ENCODE peak calls at places on chromosomes 11 and 22, in nine cellular contexts. N is tibial artery; Y is heart right ventricle; S is Caco-2; R is BJ; E is A673; K is CD8-positive, alpha-beta T cell; C is ovary; T is cardiac muscle cell. J is an unnamed sample. For H3K36me3, the result is how much of the 10 kb centered on the place peaks cover.

GRCh38 chr11:67558084-67558772 is 25.4 kb upstream of the GSTP1 start:
- DNase-seq in S (no peak), T (peak), Y (peak), E (no peak), R (no peak), C (no peak), K (no peak), N (no peak), J (no peak)

GRCh38 chr22:17064498-17065100 is 20.2 kb upstream of the IL17RA start:
- DNase-seq in C (no peak), T (no peak), R (no peak), E (no peak), Y (no peak), S (no peak), N (no peak), K (no peak), J (no peak)

GRCh38 chr22:48332438-48333322 is 1495.0 kb downstream of the BRD1 start:
- DNase-seq in Y (no peak), T (no peak), E (no peak), K (no peak), S (no peak), C (no peak), R (no peak), N (no peak), J (no peak)

GRCh38 chr11:12625438-12626071 is 48.7 kb upstream of the TEAD1 start:
- DNase-seq in K (no peak), S (no peak), T (peak), E (peak), R (peak), C (no peak), Y (no peak), N (no peak), J (no peak)

GRCh38 chr22:37229012-37229804 is 14.9 kb downstream of the RAC2 start:
- DNase-seq in Y (no peak), S (no peak), C (no peak), N (peak), K (peak), R (peak), T (peak), E (no peak), J (peak)

GRCh38 chr11:72233056-72233772 is 8.6 kb downstream of the INPPL1 start:
- DNase-seq in E (no peak), R (no peak), Y (no peak), N (peak), S (no peak), K (no peak), T (no peak), C (no peak), J (no peak)

GRCh38 chr22:50208939-50209892 is 8.4 kb downstream of the SELENOO start:
- DNase-seq in K (peak), E (no peak), N (no peak), C (peak), S (no peak), Y (no peak), R (no peak), T (no peak), J (no peak)

GRCh38 chr11:75527938-75528845 is 2.5 kb upstream of the GDPD5 start:
- DNase-seq in T (no peak), Y (no peak), K (no peak), C (no peak), R (no peak), E (no peak), S (peak), N (no peak), J (no peak)

GRCh38 chr11:68314886-68315580 is 2.6 kb downstream of the LRP5 start:
- DNase-seq in R (no peak), T (peak), S (peak), C (peak), N (no peak), E (no peak), Y (no peak), K (no peak), J (peak)

GRCh38 chr11:11662578-11662977 is 40.8 kb upstream of the GALNT18 start:
- DNase-seq in C (no peak), R (no peak), Y (no peak), K (no peak), N (no peak), E (no peak), T (no peak), S (no peak), J (no peak)

GRCh38 chr11:113091578-113091844 is 130.3 kb downstream of the NCAM1 start:
- DNase-seq in N (no peak), C (no peak), T (no peak), R (no peak), Y (no peak), E (no peak), K (no peak), S (no peak), J (no peak)

GRCh38 chr11:3989891-3990290 is 104.7 kb upstream of the RRM1 start:
- DNase-seq in T (no peak), Y (no peak), C (no peak), R (no peak), E (no peak), K (peak), S (no peak), N (no peak), J (no peak)

GRCh38 chr11:13942908-13943505 is 19.5 kb upstream of the SPON1 start:
- DNase-seq in T (peak), N (no peak), C (no peak), S (no peak), R (no peak), K (no peak), Y (no peak), E (no peak), J (no peak)

GRCh38 chr11:114322934-114323333 is 26.7 kb downstream of the NNMT start:
- DNase-seq in Y (no peak), T (no peak), C (no peak), E (no peak), S (no peak), N (no peak), R (no peak), K (no peak), J (no peak)

GRCh38 chr11:128492903-128493569 is 94.3 kb downstream of the ETS1 start:
- DNase-seq in Y (no peak), N (no peak), R (no peak), K (peak), T (no peak), E (no peak), S (no peak), C (no peak), J (no peak)

GRCh38 chr22:26576026-26576680 is 13.8 kb downstream of the TPST2 start:
- DNase-seq in K (no peak), E (no peak), T (no peak), N (no peak), C (no peak), Y (no peak), S (no peak), R (no peak), J (no peak)

GRCh38 chr22:46568102-46568809 is 30.8 kb upstream of the CELSR1 start:
- DNase-seq in S (peak), T (no peak), C (no peak), K (no peak), Y (no peak), E (no peak), R (no peak), N (no peak), J (no peak)

GRCh38 chr11:118679483-118679882 is at the start of gene TREH:
- DNase-seq in C (no peak), K (no peak), E (no peak), T (no peak), N (peak), Y (no peak), R (no peak), S (peak), J (no peak)

GRCh38 chr11:128715691-128716153 is 21.9 kb downstream of the FLI1 start:
- DNase-seq in E (no peak), Y (no peak), C (no peak), R (no peak), K (no peak), S (no peak), T (peak), N (no peak), J (no peak)

GRCh38 chr22:36360871-36361383 is 26.8 kb downstream of the MYH9 start:
- DNase-seq in N (no peak), Y (no peak), S (peak), E (no peak), C (no peak), K (no peak), T (peak), R (no peak), J (no peak)

GRCh38 chr11:67648796-67649613 is 1.5 kb downstream of the ACY3 start:
- DNase-seq in Y (no peak), C (peak), E (no peak), R (no peak), T (no peak), N (no peak), S (no peak), K (no peak), J (no peak)

GRCh38 chr11:71396548-71397123 is 51.6 kb downstream of the DHCR7 start:
- DNase-seq in S (no peak), R (no peak), N (no peak), T (no peak), Y (no peak), C (no peak), K (no peak), E (peak), J (no peak)

GRCh38 chr11:128172046-128172878 is 415.1 kb downstream of the ETS1 start:
- DNase-seq in C (peak), R (peak), Y (peak), T (peak), K (peak), S (peak), E (peak), N (peak), J (peak)

GRCh38 chr11:72012897-72013721 is 14.4 kb downstream of the IL18BP start:
- DNase-seq in Y (peak), K (no peak), N (peak), S (peak), R (peak), E (no peak), T (peak), C (peak), J (peak)

GRCh38 chr11:77819921-77820564 is 479 bp downstream of the RSF1 start:
- DNase-seq in K (peak), S (peak), E (peak), R (no peak), T (peak), C (peak), N (peak), Y (peak), J (peak)

GRCh38 chr11:134584706-134585445 is 172.8 kb upstream of the B3GAT1 start:
- DNase-seq in Y (no peak), T (no peak), E (no peak), K (no peak), C (no peak), R (no peak), N (no peak), S (no peak), J (peak)

GRCh38 chr11:75563501-75563977 is 1.5 kb downstream of the SERPINH1 start:
- DNase-seq in Y (no peak), E (no peak), R (no peak), S (no peak), T (no peak), C (no peak), K (no peak), N (no peak), J (no peak)

GRCh38 chr11:72578991-72579815 is 95.0 kb downstream of the PDE2A start:
- DNase-seq in E (no peak), C (no peak), S (peak), K (no peak), Y (no peak), N (peak), T (no peak), R (no peak), J (peak)

GRCh38 chr11:134282121-134283045 is 6.2 kb downstream of the GLB1L3 start:
- DNase-seq in N (no peak), S (no peak), Y (no peak), E (no peak), C (no peak), T (no peak), K (no peak), R (no peak), J (no peak)

GRCh38 chr22:48333323-48333763 is 1494.3 kb downstream of the BRD1 start:
- DNase-seq in C (no peak), Y (no peak), K (no peak), R (no peak), E (no peak), T (no peak), N (no peak), S (no peak), J (no peak)

GRCh38 chr11:110134120-110134519 is 40.9 kb downstream of the ZC3H12C start:
- DNase-seq in C (no peak), N (no peak), S (no peak), R (no peak), K (no peak), Y (no peak), T (peak), E (peak), J (no peak)

GRCh38 chr22:24319451-24319850 is 48.8 kb downstream of the SPECC1L start:
- DNase-seq in E (no peak), T (peak), Y (no peak), S (no peak), C (no peak), N (no peak), K (no peak), R (no peak), J (no peak)
- H3K36me3 ChIP-seq in E (under half), T (half or more), Y (half or more), S (under half), C (under half), N (half or more), K (under half), R (under half), J (under half)

GRCh38 chr11:125085301-125086081 is 22.4 kb downstream of the SLC37A2 start:
- DNase-seq in N (no peak), C (no peak), E (no peak), T (no peak), Y (no peak), K (no peak), R (no peak), S (peak), J (peak)
- TF ChIP-seq CTCF in N (no peak), C (no peak), E (peak), T (no peak), Y (no peak), K (no peak), R (no peak), S (no peak), J (no peak)

GRCh38 chr11:47247502-47247901 is 1.1 kb downstream of the ACP2 start:
- DNase-seq in E (no peak), C (no peak), K (no peak), Y (no peak), S (no peak), T (no peak), N (no peak), R (no peak), J (no peak)

GRCh38 chr11:47243454-47243853 is 5.2 kb downstream of the ACP2 start:
- DNase-seq in Y (no peak), N (no peak), S (no peak), R (no peak), T (no peak), K (no peak), C (no peak), E (no peak), J (no peak)

GRCh38 chr11:47244664-47245350 is 3.8 kb downstream of the ACP2 start:
- DNase-seq in T (no peak), Y (no peak), E (no peak), R (no peak), N (no peak), S (no peak), C (no peak), K (no peak), J (no peak)

GRCh38 chr11:47248304-47248663 is 330 bp downstream of the ACP2 start:
- DNase-seq in R (no peak), S (no peak), C (no peak), E (no peak), K (no peak), N (no peak), T (no peak), Y (no peak), J (no peak)

DNA sequence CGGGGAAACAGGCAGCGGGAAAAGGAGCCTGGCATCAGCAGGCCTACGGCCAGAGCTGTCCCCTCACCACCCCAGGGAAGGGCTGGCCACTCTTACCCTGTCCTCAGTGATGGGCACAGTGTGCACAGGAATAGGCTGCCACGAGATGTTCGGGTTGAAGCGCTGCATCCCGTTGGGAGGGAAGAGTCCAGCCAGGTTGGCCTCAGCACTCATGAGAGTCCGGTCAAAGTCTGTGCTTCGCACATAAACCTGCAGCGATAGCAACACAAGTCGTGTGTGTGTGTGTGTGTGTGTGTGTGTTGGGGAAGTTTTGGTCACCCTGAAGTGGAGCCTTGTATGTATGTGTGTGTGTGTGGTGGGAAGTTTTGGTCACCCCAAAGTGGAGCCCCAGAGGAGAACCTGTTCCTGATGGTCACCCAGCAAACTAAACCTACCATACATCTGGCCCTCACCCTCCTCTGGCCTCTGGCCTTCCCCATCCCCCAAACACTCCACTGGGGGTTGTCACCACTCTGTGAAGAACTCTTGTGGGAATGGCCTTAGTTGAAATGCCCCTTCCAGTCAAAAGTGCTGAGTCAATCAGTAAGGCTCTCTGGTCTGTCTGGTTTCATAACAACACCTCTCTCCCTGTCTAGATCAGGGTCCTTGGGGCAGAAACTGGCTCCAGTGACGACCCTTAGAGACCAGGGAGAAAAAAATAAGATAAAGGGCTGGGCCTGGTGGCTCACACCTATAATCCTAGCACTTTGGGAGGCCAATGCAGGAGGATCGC is 2.8 kb downstream of the ACP2 start:
- DNase-seq in T (no peak), Y (no peak), R (no peak), S (no peak), K (no peak), E (no peak), N (no peak), C (no peak), J (no peak)
- H3K36me3 ChIP-seq in T (under half), Y (half or more), R (under half), S (under half), K (under half), E (half or more), N (half or more), C (under half), J (under half)

GRCh38 chr11:120303004-120303637 is 22.0 kb upstream of the TLCD5 start:
- DNase-seq in C (peak), Y (peak), N (peak), T (peak), S (peak), K (peak), E (peak), R (no peak), J (peak)
- TF ChIP-seq CTCF in C (peak), Y (peak), N (peak), T (peak), S (peak), K (peak), E (peak), R (peak), J (peak)

DNA sequence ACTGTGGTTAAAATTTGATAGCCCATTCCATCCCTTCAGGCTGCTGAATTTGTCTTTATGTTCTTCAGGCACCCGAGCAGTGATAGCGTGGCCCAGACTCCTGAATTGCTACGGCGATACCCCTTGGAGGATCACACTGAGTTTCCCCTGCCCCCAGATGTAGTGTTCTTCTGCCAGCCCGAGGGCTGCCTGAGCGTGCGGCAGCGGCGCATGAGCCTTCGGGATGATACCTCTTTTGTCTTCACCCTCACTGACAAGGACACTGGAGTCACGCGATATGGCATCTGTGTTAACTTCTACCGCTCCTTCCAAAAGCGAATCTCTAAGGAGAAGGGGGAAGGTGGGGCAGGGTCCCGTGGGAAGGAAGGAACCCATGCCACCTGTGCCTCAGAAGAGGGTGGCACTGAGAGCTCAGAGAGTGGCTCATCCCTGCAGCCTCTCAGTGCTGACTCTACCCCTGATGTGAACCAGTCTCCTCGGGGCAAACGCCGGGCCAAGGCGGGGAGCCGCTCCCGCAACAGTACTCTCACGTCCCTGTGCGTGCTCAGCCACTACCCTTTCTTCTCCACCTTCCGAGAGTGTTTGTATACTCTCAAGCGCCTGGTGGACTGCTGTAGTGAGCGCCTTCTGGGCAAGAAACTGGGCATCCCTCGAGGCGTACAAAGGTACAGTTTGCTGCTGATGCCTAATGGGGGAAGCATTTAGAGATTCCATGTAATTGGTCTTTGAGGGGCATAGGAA is 4.7 kb downstream of the MADD start:
- DNase-seq in E (no peak), Y (no peak), N (peak), C (no peak), R (no peak), S (no peak), K (no peak), T (no peak), J (peak)
- H3K36me3 ChIP-seq in E (half or more), Y (half or more), N (half or more), C (under half), R (under half), S (under half), K (under half), T (under half), J (under half)

DNA sequence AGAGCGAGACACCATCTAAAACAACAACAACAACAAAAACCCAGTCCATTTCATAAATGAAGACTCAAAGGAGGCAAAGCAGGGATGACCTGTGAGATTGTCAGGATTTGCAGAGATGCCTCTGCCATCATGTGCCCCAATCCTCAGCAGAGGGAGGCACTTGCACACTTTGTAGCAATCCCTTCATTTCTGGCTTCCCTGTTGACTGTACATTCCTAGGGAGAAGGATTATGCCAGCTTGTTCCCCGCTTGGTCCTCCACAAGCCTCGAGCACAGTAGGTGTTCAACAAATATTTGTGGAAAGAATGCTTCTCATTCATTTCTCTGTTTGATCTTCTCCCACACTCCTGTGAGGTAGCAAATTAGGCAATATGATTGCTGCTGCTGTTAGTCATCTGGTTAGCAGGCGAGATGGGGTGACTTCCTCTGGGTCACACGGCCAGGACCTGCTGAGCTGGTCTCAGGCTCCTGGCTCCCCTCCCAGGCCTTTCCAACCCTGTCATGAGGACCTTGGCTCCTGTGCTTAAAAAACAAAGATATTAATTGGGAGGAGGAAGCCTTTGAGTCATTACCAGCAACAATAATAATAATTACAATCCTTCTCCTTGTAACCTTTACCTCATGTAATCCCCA is 34.1 kb downstream of the LIF start:
- DNase-seq in N (peak), Y (peak), K (no peak), C (no peak), S (peak), T (peak), E (no peak), R (peak), J (peak)
- TF ChIP-seq CTCF in N (no peak), Y (no peak), K (no peak), C (no peak), S (no peak), T (peak), E (no peak), R (no peak), J (no peak)

GRCh38 chr11:61437496-61437895 is 7.6 kb downstream of the SDHAF2 start:
- DNase-seq in S (no peak), N (no peak), E (no peak), K (no peak), C (no peak), R (no peak), T (no peak), Y (no peak), J (no peak)
- H3K36me3 ChIP-seq in S (under half), N (half or more), E (under half), K (under half), C (under half), R (under half), T (under half), Y (half or more), J (under half)